ENCODE peak calls at places on chromosomes 7 and 10, in seven cellular contexts. K is Peyer's patch, W is HepG2, H is lower leg skin, N is heart left ventricle, S is NB4, X is IMR-90. T is an unnamed sample.

GRCh38 chr10:98205351-98205750 is 62.6 kb downstream of the LOXL4 start:
- DNase-seq in X (no peak), K (no peak), W (no peak), S (no peak), N (no peak), H (no peak), T (no peak)

GRCh38 chr7:106057962-106058901 is 53.9 kb downstream of the SYPL1 start:
- DNase-seq in S (no peak), X (no peak), K (peak), H (peak), W (peak), N (no peak), T (peak)

GRCh38 chr10:551489-552252 is 137.8 kb downstream of the DIP2C start:
- DNase-seq in K (no peak), N (no peak), X (no peak), W (no peak), S (no peak), H (no peak), T (no peak)

GRCh38 chr7:130890176-130891020 is 156.4 kb upstream of the KLF14 start:
- DNase-seq in H (no peak), W (no peak), S (no peak), K (no peak), X (no peak), N (no peak), T (no peak)

GRCh38 chr10:123380491-123381085 is 226.4 kb downstream of the BUB3 start:
- DNase-seq in N (no peak), K (no peak), W (peak), S (peak), H (no peak), X (no peak), T (no peak)

GRCh38 chr7:105815580-105815979 is 60.8 kb downstream of the ATXN7L1 start:
- DNase-seq in N (no peak), W (no peak), X (no peak), S (no peak), H (no peak), K (no peak), T (no peak)

GRCh38 chr10:34739915-34740314 is 75.2 kb downstream of the PARD3 start:
- DNase-seq in N (peak), X (peak), S (peak), W (no peak), H (no peak), K (no peak), T (peak)

GRCh38 chr7:101986335-101986734 is 168.9 kb downstream of the CUX1 start:
- DNase-seq in X (peak), N (no peak), S (no peak), W (no peak), K (no peak), H (no peak), T (no peak)

GRCh38 chr7:49398730-49399129 is 374.7 kb upstream of the VWC2 start:
- DNase-seq in S (no peak), N (no peak), K (no peak), W (no peak), H (peak), X (no peak), T (no peak)

GRCh38 chr10:129161184-129161583 is 305.9 kb upstream of the MGMT start:
- DNase-seq in X (peak), W (no peak), N (no peak), S (peak), H (no peak), K (no peak), T (no peak)

GRCh38 chr10:69503001-69503895 is 52.0 kb downstream of the TSPAN15 start:
- DNase-seq in N (no peak), X (no peak), H (no peak), W (no peak), S (no peak), K (no peak), T (no peak)

GRCh38 chr7:90594791-90595317 is 1.3 kb upstream of the CDK14 start:
- DNase-seq in W (no peak), N (peak), K (peak), X (peak), S (peak), H (no peak), T (no peak)

GRCh38 chr7:25460426-25460825 is 232.1 kb upstream of the NPVF start:
- DNase-seq in X (no peak), H (no peak), W (no peak), N (no peak), K (no peak), S (no peak), T (no peak)

GRCh38 chr10:102951316-102951715 is 33.2 kb downstream of the CNNM2 start:
- DNase-seq in W (no peak), K (no peak), N (no peak), H (no peak), S (no peak), X (peak), T (no peak)

GRCh38 chr7:99551329-99551728 is 585 bp downstream of the FAM200A start:
- DNase-seq in H (no peak), X (peak), K (no peak), W (no peak), N (no peak), S (no peak), T (no peak)

GRCh38 chr10:58781873-58782488 is 269.3 kb downstream of the BICC1 start:
- DNase-seq in W (peak), S (peak), N (no peak), K (no peak), X (peak), H (no peak), T (no peak)

GRCh38 chr7:17546206-17546998 is 247.9 kb downstream of the AHR start:
- DNase-seq in X (peak), H (no peak), N (no peak), S (peak), K (no peak), W (no peak), T (no peak)

GRCh38 chr10:124998624-124999291 is 56.8 kb downstream of the ZRANB1 start:
- DNase-seq in K (no peak), S (no peak), N (no peak), W (no peak), H (no peak), X (no peak), T (peak)

GRCh38 chr7:132999845-133000244 is 82.0 kb downstream of the CHCHD3 start:
- DNase-seq in S (no peak), W (no peak), K (no peak), H (no peak), X (no peak), N (no peak), T (no peak)

GRCh38 chr7:99139031-99139430 is 4.9 kb downstream of the SMURF1 start:
- DNase-seq in N (no peak), X (peak), K (no peak), H (no peak), S (no peak), W (no peak), T (no peak)

GRCh38 chr10:25575343-25575742 is 358.7 kb upstream of the MYO3A start:
- DNase-seq in W (no peak), K (no peak), N (no peak), H (no peak), X (no peak), S (no peak), T (no peak)

GRCh38 chr7:18974803-18975202 is 142.6 kb downstream of the TWIST1 start:
- DNase-seq in X (peak), W (no peak), N (no peak), K (no peak), S (no peak), H (no peak), T (no peak)

GRCh38 chr10:49664006-49664841 is 15.2 kb upstream of the C10orf53 start:
- DNase-seq in W (no peak), H (no peak), S (no peak), N (no peak), X (no peak), K (no peak), T (no peak)

GRCh38 chr10:75436896-75437295 is 5.5 kb downstream of the LRMDA start:
- DNase-seq in W (no peak), X (no peak), N (no peak), H (no peak), S (no peak), K (no peak), T (no peak)

GRCh38 chr10:6270951-6271350 is 68.2 kb downstream of the PFKFB3 start:
- DNase-seq in X (no peak), H (no peak), W (no peak), N (no peak), S (no peak), K (no peak), T (no peak)

GRCh38 chr7:20284398-20285143 is 46.1 kb upstream of the ITGB8 start:
- DNase-seq in S (no peak), X (peak), H (no peak), K (no peak), N (no peak), W (no peak), T (no peak)

GRCh38 chr10:10644317-10645111 is 373.2 kb upstream of the CELF2 start:
- DNase-seq in H (no peak), X (peak), S (no peak), K (no peak), N (no peak), W (no peak), T (no peak)

GRCh38 chr10:42594246-42594650 is 44.1 kb downstream of the ZNF33B start:
- DNase-seq in N (no peak), S (peak), W (no peak), K (no peak), H (no peak), X (peak), T (no peak)

GRCh38 chr10:114638874-114639625 is 19.0 kb downstream of the ABLIM1 start:
- DNase-seq in X (peak), H (no peak), N (no peak), S (peak), W (no peak), K (no peak), T (no peak)

GRCh38 chr10:114868801-114869200 is 47.2 kb downstream of the FHIP2A start:
- DNase-seq in W (no peak), H (no peak), X (peak), N (no peak), S (no peak), K (no peak), T (no peak)

GRCh38 chr7:107045195-107045960 is 873 bp downstream of the PRKAR2B start:
- DNase-seq in K (no peak), H (no peak), X (peak), W (no peak), N (no peak), S (peak), T (no peak)

GRCh38 chr10:34811968-34812514 is 3.1 kb downstream of the PARD3 start:
- DNase-seq in K (no peak), H (no peak), N (no peak), X (peak), S (no peak), W (no peak), T (no peak)

GRCh38 chr7:48962821-48963505 is 38.6 kb downstream of the CDC14C start:
- DNase-seq in S (no peak), H (no peak), W (no peak), N (peak), K (no peak), X (no peak), T (no peak)

GRCh38 chr7:101782886-101783285 is 34.5 kb upstream of the CUX1 start:
- DNase-seq in N (no peak), H (no peak), X (no peak), S (no peak), K (no peak), W (no peak), T (no peak)

GRCh38 chr10:92886334-92886961 is 38.1 kb downstream of the EXOC6 start:
- DNase-seq in W (peak), N (no peak), H (no peak), K (no peak), X (peak), S (no peak), T (no peak)

GRCh38 chr10:89327803-89328441 is at the start of gene IFIT3:
- DNase-seq in X (peak), N (peak), W (peak), S (peak), K (peak), H (peak), T (peak)

GRCh38 chr10:7507887-7508726 is 97.3 kb upstream of the SFMBT2 start:
- DNase-seq in N (no peak), H (no peak), W (no peak), X (no peak), S (peak), K (peak), T (no peak)

GRCh38 chr7:42573904-42574692 is 337.1 kb upstream of the GLI3 start:
- DNase-seq in K (no peak), S (no peak), N (no peak), H (no peak), X (peak), W (no peak), T (no peak)

GRCh38 chr10:70374775-70375614 is 7.4 kb downstream of the LRRC20 start:
- DNase-seq in S (no peak), H (no peak), X (peak), W (no peak), N (no peak), K (no peak), T (no peak)

DNA sequence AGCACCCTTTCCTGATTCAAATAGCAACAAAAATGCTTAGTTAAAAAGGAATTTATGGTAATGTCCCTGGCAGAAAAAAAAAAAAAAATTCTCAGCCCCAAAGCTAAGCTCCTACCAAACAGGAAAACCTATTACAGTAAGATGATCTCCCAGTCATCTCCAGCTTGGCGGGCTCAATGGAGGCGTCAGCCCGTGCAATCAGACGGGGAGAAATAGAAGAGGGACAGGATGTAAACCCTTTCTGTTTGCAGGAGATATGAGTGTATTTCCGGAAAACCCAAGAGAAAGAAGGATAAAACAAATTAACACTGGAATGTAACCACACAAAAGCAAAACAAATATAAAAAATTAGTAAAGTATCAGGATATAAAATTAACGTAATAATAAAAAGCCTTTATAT is 242.8 kb downstream of the TCERG1L start:
- DNase-seq in S (no peak), N (no peak), H (no peak), W (no peak), X (no peak), K (no peak), T (no peak)
- H3K4me3 ChIP-seq in S (no peak), N (no peak), H (no peak), W (no peak), X (no peak), K (no peak), T (no peak)

GRCh38 chr10:104353325-104354048 is at the start of gene CFAP58:
- DNase-seq in K (peak), S (peak), W (peak), X (peak), H (peak), N (peak), T (peak)
- TF ChIP-seq POLR2A in K (no peak), S (no peak), W (no peak), X (no peak), H (no peak), N (no peak), T (no peak)

DNA sequence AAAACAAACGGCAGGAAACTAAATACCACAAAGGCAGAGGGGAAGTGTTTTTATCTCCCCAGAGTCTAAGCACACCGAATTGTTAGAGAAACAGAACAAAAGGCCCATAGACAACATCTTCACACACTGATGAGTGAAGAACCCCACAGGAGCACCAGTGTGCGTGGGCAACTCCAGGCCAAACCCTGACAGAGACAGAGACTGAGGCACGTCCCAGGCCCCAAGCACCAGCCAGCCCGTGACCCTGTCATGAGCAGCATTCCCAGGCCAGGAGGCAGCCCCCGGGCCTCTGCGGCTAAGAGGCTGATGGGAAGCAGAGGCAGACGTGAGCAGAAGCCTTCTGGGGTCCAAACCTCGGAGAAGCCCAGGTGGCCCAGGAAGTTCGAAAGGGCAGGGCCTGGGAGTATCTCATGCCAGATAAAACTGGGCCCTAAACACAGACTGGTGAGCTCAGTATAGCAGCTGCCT is 184.4 kb downstream of the TCERG1L start:
- DNase-seq in S (no peak), X (no peak), K (no peak), N (no peak), H (no peak), W (no peak), T (no peak)
- H3K4me3 ChIP-seq in S (no peak), X (no peak), K (no peak), N (no peak), H (no peak), W (no peak), T (no peak)

DNA sequence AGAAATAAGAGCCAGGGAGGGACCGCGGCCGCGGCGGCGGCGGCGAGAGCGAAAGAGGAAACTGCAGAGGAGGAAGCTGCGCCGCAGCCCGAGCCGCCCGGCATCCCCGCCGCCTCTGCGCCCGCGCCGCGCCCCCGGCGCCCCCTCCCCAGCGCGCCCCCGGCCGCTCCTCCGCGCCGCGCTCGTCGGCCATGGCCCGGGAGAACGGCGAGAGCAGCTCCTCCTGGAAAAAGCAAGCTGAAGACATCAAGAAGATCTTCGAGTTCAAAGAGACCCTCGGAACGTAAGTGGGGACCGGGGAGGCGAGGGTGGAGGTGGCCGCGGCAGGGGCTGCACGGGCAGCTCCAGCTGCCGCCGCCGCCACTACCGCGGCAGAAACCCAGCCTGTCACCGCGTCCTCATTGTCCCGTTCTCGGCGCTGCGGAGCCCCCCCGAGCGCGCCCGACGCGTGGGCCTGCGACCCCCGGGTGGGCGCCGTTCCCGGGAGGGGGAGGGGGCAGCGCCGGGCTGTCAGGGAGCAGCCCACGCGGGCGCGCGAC is 350 bp downstream of the CAMK1D start:
- DNase-seq in N (no peak), S (no peak), K (peak), W (no peak), H (no peak), X (no peak), T (no peak)
- TF ChIP-seq POLR2A in N (no peak), S (no peak), K (no peak), W (no peak), H (no peak), X (no peak), T (no peak)

GRCh38 chr7:112207765-112208164 is 1.3 kb downstream of the ZNF277 start:
- DNase-seq in K (no peak), N (no peak), H (no peak), S (no peak), W (no peak), X (no peak), T (no peak)
- H3K4me3 ChIP-seq in K (no peak), N (no peak), H (no peak), S (peak), W (peak), X (no peak), T (no peak)

GRCh38 chr7:93566876-93567275 is 7.6 kb downstream of the CALCR start:
- DNase-seq in X (no peak), H (no peak), W (no peak), N (no peak), K (no peak), S (no peak), T (no peak)
- TF ChIP-seq POLR2A in X (no peak), H (no peak), W (no peak), N (no peak), K (no peak), S (no peak), T (no peak)

GRCh38 chr7:97004237-97004930 is 969 bp upstream of the DLX6 start:
- DNase-seq in X (no peak), N (no peak), W (no peak), K (no peak), H (no peak), S (no peak), T (no peak)

GRCh38 chr7:97006951-97007861 is 1.9 kb downstream of the DLX6 start:
- DNase-seq in H (no peak), X (no peak), S (no peak), N (no peak), W (no peak), K (no peak), T (no peak)

GRCh38 chr7:97004931-97005763 is at the start of gene DLX6:
- DNase-seq in X (peak), K (no peak), S (no peak), N (no peak), H (no peak), W (peak), T (no peak)

GRCh38 chr7:97006146-97006950 is 995 bp downstream of the DLX6 start:
- DNase-seq in H (no peak), K (no peak), S (peak), N (no peak), X (peak), W (peak), T (no peak)

DNA sequence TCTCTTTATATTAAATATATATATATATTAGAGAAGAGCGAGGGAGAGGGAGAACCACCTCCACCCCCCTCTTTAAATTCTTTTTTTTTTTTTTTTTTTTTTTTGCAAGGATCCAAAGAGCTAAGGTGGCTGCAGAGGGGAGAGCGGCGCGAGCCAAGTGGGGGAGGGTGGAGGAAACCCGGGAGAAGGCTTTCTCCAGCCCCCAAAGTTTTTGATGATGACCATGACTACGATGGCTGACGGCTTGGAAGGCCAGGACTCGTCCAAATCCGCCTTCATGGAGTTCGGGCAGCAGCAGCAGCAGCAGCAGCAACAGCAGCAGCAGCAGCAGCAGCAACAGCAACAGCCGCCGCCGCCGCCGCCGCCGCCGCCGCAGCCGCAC is 402 bp downstream of the DLX6 start:
- DNase-seq in K (no peak), W (peak), H (no peak), S (no peak), N (no peak), X (no peak), T (no peak)
- H3K4me3 ChIP-seq in K (peak), W (peak), H (no peak), S (no peak), N (peak), X (peak), T (no peak)

GRCh38 chr7:27201231-27202017 is 1.5 kb upstream of the HOXA13 start:
- DNase-seq in H (no peak), N (no peak), K (no peak), S (peak), X (no peak), W (no peak), T (no peak)

GRCh38 chr7:27200761-27201230 is 905 bp upstream of the HOXA13 start:
- DNase-seq in S (peak), N (no peak), X (no peak), H (no peak), K (no peak), W (no peak), T (no peak)

GRCh38 chr7:27198138-27198841 is 1.6 kb downstream of the HOXA13 start:
- DNase-seq in H (no peak), W (no peak), K (no peak), N (no peak), S (peak), X (no peak), T (peak)

GRCh38 chr7:27198871-27199801 is 755 bp downstream of the HOXA13 start:
- DNase-seq in W (no peak), N (no peak), X (no peak), H (no peak), S (peak), K (no peak), T (peak)

GRCh38 chr7:27199820-27200760 is at the start of gene HOXA13:
- DNase-seq in K (no peak), N (no peak), S (peak), W (no peak), X (no peak), H (no peak), T (no peak)
- TF ChIP-seq POLR2A in K (no peak), N (no peak), S (peak), W (no peak), X (no peak), H (no peak), T (no peak)

T was measured in body of pancreas.